ENCODE peak calls at places on chromosome 1, in four cellular contexts. H is IMR-90, K is H9, G is H1. X is an unnamed sample.

GRCh38 chr1:179340915-179341314 is 24.9 kb upstream of the AXDND1 start:
- DNase-seq in H (no peak), K (no peak), G (no peak), X (no peak)

GRCh38 chr1:91884459-91885290 is 1.3 kb downstream of the TGFBR3 start:
- DNase-seq in H (peak; percentile 24), K (peak; percentile 45), G (peak; percentile 57), X (peak; percentile 27)

GRCh38 chr1:209208648-209209047 is 374.9 kb upstream of the CAMK1G start:
- DNase-seq in H (no peak), K (no peak), G (no peak), X (no peak)

GRCh38 chr1:235670157-235670776 is 20.7 kb upstream of the GNG4 start:
- DNase-seq in H (peak; percentile 4), K (peak; percentile 49), G (no peak), X (no peak)

GRCh38 chr1:56456426-56457101 is 122.8 kb downstream of the PLPP3 start:
- DNase-seq in H (peak; percentile 84), K (no peak), G (no peak), X (peak; percentile 68)

GRCh38 chr1:84851839-84852238 is 41.2 kb downstream of the LPAR3 start:
- DNase-seq in H (peak; percentile 91), K (no peak), G (no peak), X (no peak)

GRCh38 chr1:58466618-58467241 is 79.8 kb downstream of the OMA1 start:
- DNase-seq in H (no peak), K (peak; percentile 52), G (no peak), X (peak; percentile 44)

GRCh38 chr1:201184734-201185453 is 5.7 kb upstream of the IGFN1 start:
- DNase-seq in H (peak; percentile 88), K (peak; percentile 53), G (peak; percentile 51), X (peak; percentile 90)

GRCh38 chr1:15916417-15916816 is 59.5 kb downstream of the ZBTB17 start:
- DNase-seq in H (peak; percentile 63), K (no peak), G (no peak), X (no peak)

GRCh38 chr1:8602471-8603219 is 214.8 kb downstream of the RERE start:
- DNase-seq in H (no peak), K (no peak), G (no peak), X (no peak)

GRCh38 chr1:21082078-21082477 is 94.6 kb downstream of the EIF4G3 start:
- DNase-seq in H (peak; percentile 44), K (no peak), G (no peak), X (no peak)

GRCh38 chr1:207858806-207859205 is 52.1 kb downstream of the CD34 start:
- DNase-seq in H (no peak), K (no peak), G (no peak), X (peak; percentile 56)

GRCh38 chr1:88961081-88961480 is 31.3 kb downstream of the KYAT3 start:
- DNase-seq in H (no peak), K (no peak), G (no peak), X (no peak)

GRCh38 chr1:83761084-83761760 is 237.7 kb downstream of the TTLL7 start:
- DNase-seq in H (no peak), K (no peak), G (no peak), X (no peak)

GRCh38 chr1:101174722-101175121 is 62.1 kb upstream of the S1PR1 start:
- DNase-seq in H (peak; percentile 82), K (no peak), G (no peak), X (peak; percentile 45)

GRCh38 chr1:11730429-11730861 is 5.5 kb upstream of the AGTRAP start:
- DNase-seq in H (peak; percentile 36), K (no peak), G (no peak), X (no peak)

GRCh38 chr1:61746768-61747167 is 4.5 kb downstream of the PATJ start:
- DNase-seq in H (peak; percentile 35), K (no peak), G (no peak), X (no peak)

GRCh38 chr1:14055442-14056225 is 355.6 kb downstream of the PRDM2 start:
- DNase-seq in H (no peak), K (no peak), G (no peak), X (no peak)

GRCh38 chr1:192104852-192105251 is 53.4 kb upstream of the RGS18 start:
- DNase-seq in H (peak; percentile 89), K (no peak), G (no peak), X (no peak)

GRCh38 chr1:156704930-156705320 is 458 bp downstream of the CRABP2 start:
- DNase-seq in H (peak; percentile 75), K (no peak), G (peak; percentile 64), X (peak; percentile 56)

GRCh38 chr1:209095627-209096595 is 487.6 kb upstream of the CAMK1G start:
- DNase-seq in H (peak; percentile 0), K (no peak), G (no peak), X (no peak)

GRCh38 chr1:246769306-246769705 is 45.1 kb downstream of the SCCPDH start:
- DNase-seq in H (peak; percentile 97), K (no peak), G (no peak), X (no peak)

GRCh38 chr1:167564592-167564991 is 11.0 kb upstream of the CREG1 start:
- DNase-seq in H (no peak), K (peak; percentile 35), G (no peak), X (peak; percentile 77)

GRCh38 chr1:75632350-75632949 is 21.5 kb upstream of the SLC44A5 start:
- DNase-seq in H (peak; percentile 23), K (no peak), G (no peak), X (peak; percentile 53)

GRCh38 chr1:24285231-24285630 is 33.9 kb upstream of the GRHL3 start:
- DNase-seq in H (no peak), K (no peak), G (no peak), X (no peak)

DNA sequence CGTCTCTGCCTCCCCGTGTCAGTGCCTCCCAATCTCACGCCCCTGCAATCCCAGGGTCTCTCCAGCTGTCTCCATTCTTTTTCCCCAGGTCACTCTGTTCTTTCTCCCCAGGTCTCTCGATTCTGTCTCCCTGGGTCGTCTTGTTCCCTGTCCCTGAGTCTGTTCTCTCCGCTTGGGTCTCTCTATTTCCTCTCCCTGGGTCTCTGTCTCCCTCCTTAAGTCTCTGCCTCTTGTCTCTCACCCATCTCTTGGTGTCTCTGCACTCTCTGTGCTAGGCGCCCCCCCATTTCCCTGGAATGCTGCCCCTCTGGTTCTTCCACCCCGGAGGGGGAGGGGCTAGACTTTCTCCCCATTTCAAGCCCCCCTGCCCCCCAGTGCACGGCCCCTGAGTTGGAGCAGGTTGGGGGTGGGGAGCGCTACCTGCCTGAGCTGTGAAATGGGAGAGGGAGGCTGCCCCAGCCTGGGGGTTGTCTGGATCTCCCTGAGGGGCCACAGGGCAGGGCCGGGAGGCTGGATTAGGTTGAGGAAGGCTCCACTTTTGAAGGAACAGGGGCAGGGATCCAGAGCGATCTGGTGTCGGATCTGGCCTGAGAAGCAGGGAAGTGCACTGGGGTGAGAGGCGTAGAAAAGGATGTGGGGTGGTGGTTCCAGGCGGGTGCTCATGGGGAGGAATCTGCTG is 1.4 kb downstream of the PTPRF start:
- DNase-seq in H (no peak), K (no peak), G (peak; percentile 75), X (peak; percentile 61)
- H3K9ac ChIP-seq in H (peak overlapping the region; percentile 82), K (peak overlapping the region; percentile 57), G (peak overlapping the region; percentile 76), X (peak overlapping the region; percentile 86)

DNA sequence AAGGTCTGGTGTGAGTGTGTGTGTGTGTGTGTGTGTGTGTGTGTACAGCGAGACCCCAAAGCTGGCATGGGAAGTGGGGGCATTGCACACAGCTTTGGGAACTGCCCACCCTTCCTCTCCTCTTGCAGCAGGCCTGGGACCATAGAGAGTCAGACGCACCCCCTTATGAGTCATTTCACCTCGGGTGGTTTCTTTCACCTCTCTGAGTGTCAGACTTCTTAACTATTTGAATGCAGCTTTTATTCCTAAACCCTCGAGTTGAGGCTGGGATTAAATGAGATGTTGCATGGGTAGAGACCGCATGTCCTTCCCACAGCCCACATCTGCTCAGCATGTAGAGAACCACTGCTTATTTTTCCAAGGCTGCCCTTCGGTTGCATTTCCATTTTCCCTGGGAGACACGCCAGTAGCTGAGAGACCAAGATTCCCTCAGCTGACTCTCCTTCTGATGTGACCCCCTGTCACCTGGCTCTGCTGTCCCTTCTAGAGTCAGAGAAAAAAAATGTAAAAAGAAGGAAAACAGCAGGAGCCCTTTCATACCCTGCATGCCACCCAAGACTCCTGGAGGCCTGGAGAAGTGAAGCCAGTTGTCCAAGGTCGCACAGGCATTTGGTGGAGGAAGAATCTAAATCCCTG is 91.7 kb downstream of the SYT2 start:
- DNase-seq in H (peak; percentile 68), K (no peak), G (no peak), X (peak; percentile 58)
- H3K4me2 ChIP-seq in H (peak overlapping the region; percentile 18), K (no peak overlapping the region), G (no peak overlapping the region), X (no peak overlapping the region)

GRCh38 chr1:221419513-221420088 is 322.3 kb downstream of the DUSP10 start:
- DNase-seq in H (peak; percentile 92), K (no peak), G (no peak), X (no peak)

GRCh38 chr1:221416723-221417122 is 325.2 kb downstream of the DUSP10 start:
- DNase-seq in H (no peak), K (no peak), G (no peak), X (no peak)

GRCh38 chr1:221418346-221418745 is 323.5 kb downstream of the DUSP10 start:
- DNase-seq in H (peak; percentile 64), K (no peak), G (no peak), X (no peak)

GRCh38 chr1:221411283-221411682 is 330.6 kb downstream of the DUSP10 start:
- DNase-seq in H (no peak), K (no peak), G (no peak), X (no peak)

DNA sequence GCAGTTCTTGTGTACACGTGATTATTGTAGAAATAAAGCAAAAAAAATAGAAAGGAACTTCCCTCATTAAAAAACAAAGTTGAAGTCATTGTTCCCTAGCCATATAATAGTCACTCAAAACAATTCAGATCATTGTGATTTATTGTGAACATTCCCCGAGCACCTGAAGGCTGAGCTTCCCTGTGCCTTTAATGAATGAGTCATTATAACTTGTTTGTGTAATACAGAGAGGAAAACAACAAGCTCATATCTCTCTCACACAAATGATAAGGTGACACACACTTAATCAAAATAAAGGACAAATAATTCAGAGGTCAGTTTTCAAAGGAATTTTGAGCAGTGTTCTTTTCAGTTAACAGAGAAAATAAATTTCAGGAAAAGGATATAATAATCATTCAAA is 326.3 kb downstream of the DUSP10 start:
- DNase-seq in H (no peak), K (no peak), G (no peak), X (no peak)
- H3K56ac ChIP-seq in H (no peak overlapping the region), K (no peak overlapping the region), G (no peak overlapping the region), X (no peak overlapping the region)

GRCh38 chr1:17774452-17774851 is 19.3 kb downstream of the ACTL8 start:
- DNase-seq in H (no peak), K (no peak), G (no peak), X (no peak)

GRCh38 chr1:17773626-17774326 is 18.6 kb downstream of the ACTL8 start:
- DNase-seq in H (no peak), K (no peak), G (no peak), X (no peak)

GRCh38 chr1:17771014-17771413 is 15.9 kb downstream of the ACTL8 start:
- DNase-seq in H (no peak), K (no peak), G (no peak), X (no peak)

GRCh38 chr1:17775796-17776195 is 20.7 kb downstream of the ACTL8 start:
- DNase-seq in H (no peak), K (no peak), G (no peak), X (no peak)

DNA sequence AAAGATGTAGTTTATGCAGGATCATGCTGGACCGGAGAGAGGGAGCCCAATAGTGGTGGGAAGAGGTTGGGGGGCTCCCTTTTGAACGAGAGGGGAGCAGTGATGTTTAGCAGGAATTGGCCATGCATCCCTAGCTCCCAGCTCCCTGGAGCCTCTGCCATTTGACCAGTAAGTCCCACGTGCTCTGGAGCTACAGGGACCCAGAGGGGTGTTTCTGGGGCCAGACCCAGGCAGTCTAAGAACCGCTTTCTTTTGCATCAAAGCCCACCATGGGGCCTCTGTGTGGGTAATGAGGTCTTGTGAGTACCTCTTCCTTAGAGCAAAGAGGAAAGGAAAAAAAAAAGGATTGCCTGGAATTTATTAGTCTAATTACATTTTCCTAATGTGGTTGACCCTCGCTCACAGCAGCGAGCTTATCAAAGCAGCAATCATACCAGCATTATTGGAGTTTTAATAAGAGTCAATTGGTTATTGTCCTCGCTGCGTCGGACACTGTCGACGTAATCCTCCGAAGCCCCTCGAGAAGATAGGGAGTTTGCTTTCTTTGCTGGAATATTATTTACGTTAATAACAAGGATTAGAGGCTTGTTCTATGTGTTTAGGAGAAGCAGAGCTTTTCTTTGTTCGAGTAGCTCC is 17.6 kb downstream of the ACTL8 start:
- DNase-seq in H (no peak), K (no peak), G (no peak), X (no peak)
- H3K9ac ChIP-seq in H (no peak overlapping the region), K (no peak overlapping the region), G (no peak overlapping the region), X (no peak overlapping the region)

X was measured in mesendoderm.